ENCODE peak calls at places on chromosomes 2 and 18, in six cellular contexts. D, L, F, T, W and K are unnamed samples.

GRCh38 chr2:48399828-48400552 is 130.0 kb upstream of the STON1 start:
- DNase-seq in D (no peak), L (no peak), F (no peak), T (no peak), W (no peak), K (no peak)

GRCh38 chr18:62389761-62390481 is 64.8 kb downstream of the TNFRSF11A start:
- DNase-seq in D (no peak), L (no peak), F (no peak), T (no peak), W (no peak), K (no peak)

GRCh38 chr2:25337891-25338290 is 3.8 kb downstream of the DNMT3A start:
- DNase-seq in D (no peak), L (no peak), F (no peak), T (no peak), W (no peak), K (no peak)

GRCh38 chr2:6941299-6942046 is 24.3 kb downstream of the RNF144A start:
- DNase-seq in D (no peak), L (no peak), F (no peak), T (no peak), W (no peak), K (no peak)

GRCh38 chr2:128782411-128783192 is 463.9 kb upstream of the HS6ST1 start:
- DNase-seq in D (no peak), L (no peak), F (no peak), T (no peak), W (no peak), K (no peak)

GRCh38 chr18:42038936-42039335 is 83.9 kb downstream of the PIK3C3 start:
- DNase-seq in D (no peak), L (peak), F (no peak), T (no peak), W (no peak), K (no peak)

GRCh38 chr18:70228546-70228945 is 23.1 kb upstream of the RTTN start:
- DNase-seq in D (no peak), L (no peak), F (no peak), T (no peak), W (no peak), K (no peak)

GRCh38 chr2:191649519-191649918 is 28.4 kb upstream of the NABP1 start:
- DNase-seq in D (no peak), L (no peak), F (no peak), T (no peak), W (no peak), K (no peak)

GRCh38 chr2:60385648-60386047 is 167.8 kb downstream of the BCL11A start:
- DNase-seq in D (no peak), L (no peak), F (no peak), T (no peak), W (no peak), K (no peak)

GRCh38 chr18:80166240-80166639 is 57.2 kb downstream of the ADNP2 start:
- DNase-seq in D (no peak), L (no peak), F (no peak), T (no peak), W (no peak), K (no peak)

GRCh38 chr2:26469092-26469710 is 8.7 kb downstream of the OTOF start:
- DNase-seq in D (peak), L (peak), F (peak), T (no peak), W (no peak), K (peak)

GRCh38 chr2:122822319-122822718 is 1066.9 kb downstream of the TSN start:
- DNase-seq in D (no peak), L (no peak), F (no peak), T (no peak), W (no peak), K (no peak)

GRCh38 chr2:128281852-128282245 is 36.8 kb downstream of the HS6ST1 start:
- DNase-seq in D (no peak), L (no peak), F (no peak), T (no peak), W (no peak), K (no peak)

GRCh38 chr2:227310756-227311110 is 14.3 kb upstream of the MFF start:
- DNase-seq in D (no peak), L (no peak), F (no peak), T (no peak), W (no peak), K (no peak)

GRCh38 chr2:37295469-37296073 is 29.1 kb downstream of the PRKD3 start:
- DNase-seq in D (no peak), L (no peak), F (no peak), T (no peak), W (no peak), K (no peak)

GRCh38 chr2:219352448-219353023 is 20.0 kb upstream of the RESP18 start:
- DNase-seq in D (peak), L (peak), F (peak), T (peak), W (peak), K (peak)

GRCh38 chr2:73091164-73091563 is 19.7 kb upstream of the SFXN5 start:
- DNase-seq in D (no peak), L (peak), F (no peak), T (no peak), W (no peak), K (no peak)

GRCh38 chr18:26489191-26489590 is 59.2 kb downstream of the KCTD1 start:
- DNase-seq in D (no peak), L (peak), F (no peak), T (no peak), W (no peak), K (no peak)

GRCh38 chr2:232523682-232524597 is 2.0 kb upstream of the CHRND start:
- DNase-seq in D (no peak), L (peak), F (peak), T (peak), W (no peak), K (peak)

GRCh38 chr18:11887305-11888262 is 20.5 kb downstream of the MPPE1 start:
- DNase-seq in D (no peak), L (no peak), F (no peak), T (no peak), W (no peak), K (no peak)

GRCh38 chr18:47247036-47247832 is 4.2 kb downstream of the SKOR2 start:
- DNase-seq in D (no peak), L (no peak), F (no peak), T (no peak), W (no peak), K (no peak)

GRCh38 chr2:53220969-53221368 is 546.6 kb upstream of the CHAC2 start:
- DNase-seq in D (no peak), L (no peak), F (peak), T (no peak), W (no peak), K (no peak)

GRCh38 chr2:70887550-70888229 is 48.0 kb upstream of the ATP6V1B1 start:
- DNase-seq in D (no peak), L (no peak), F (peak), T (peak), W (no peak), K (no peak)

GRCh38 chr2:240906911-240907590 is 915 bp downstream of the CROCC2 start:
- DNase-seq in D (no peak), L (no peak), F (no peak), T (no peak), W (no peak), K (no peak)

GRCh38 chr2:10265328-10266132 is 37.2 kb upstream of the HPCAL1 start:
- DNase-seq in D (no peak), L (no peak), F (no peak), T (no peak), W (no peak), K (no peak)

GRCh38 chr2:216490061-216490460 is 8.6 kb upstream of the RPL37A start:
- DNase-seq in D (no peak), L (peak), F (peak), T (no peak), W (no peak), K (peak)

GRCh38 chr2:1728821-1729220 is 15.5 kb downstream of the PXDN start:
- DNase-seq in D (no peak), L (peak), F (no peak), T (peak), W (no peak), K (no peak)

GRCh38 chr18:9135081-9135911 is 1.3 kb upstream of the ANKRD12 start:
- DNase-seq in D (no peak), L (no peak), F (no peak), T (no peak), W (no peak), K (no peak)

GRCh38 chr2:172480301-172481218 is 53.2 kb downstream of the ITGA6 start:
- DNase-seq in D (no peak), L (peak), F (peak), T (peak), W (no peak), K (no peak)

GRCh38 chr18:37533647-37534565 is 31.7 kb downstream of the CELF4 start:
- DNase-seq in D (no peak), L (no peak), F (no peak), T (no peak), W (no peak), K (no peak)

GRCh38 chr2:241071677-241072111 is 30.4 kb downstream of the MTERF4 start:
- DNase-seq in D (no peak), L (no peak), F (no peak), T (no peak), W (no peak), K (no peak)

GRCh38 chr2:28688784-28689183 is 62.8 kb upstream of the PPP1CB start:
- DNase-seq in D (no peak), L (no peak), F (peak), T (no peak), W (no peak), K (no peak)

GRCh38 chr2:43007901-43008300 is 215.5 kb upstream of the HAAO start:
- DNase-seq in D (no peak), L (no peak), F (no peak), T (no peak), W (no peak), K (no peak)

GRCh38 chr2:224038049-224038829 is 847 bp downstream of the SERPINE2 start:
- DNase-seq in D (no peak), L (peak), F (peak), T (peak), W (no peak), K (no peak)

GRCh38 chr18:23669202-23669766 is 6.6 kb upstream of the ANKRD29 start:
- DNase-seq in D (no peak), L (no peak), F (no peak), T (no peak), W (no peak), K (no peak)

GRCh38 chr18:31206787-31207381 is 44.2 kb upstream of the DSC1 start:
- DNase-seq in D (no peak), L (peak), F (peak), T (peak), W (no peak), K (no peak)

GRCh38 chr18:35059280-35059927 is 18.2 kb downstream of the MAPRE2 start:
- DNase-seq in D (no peak), L (no peak), F (no peak), T (no peak), W (no peak), K (no peak)

GRCh38 chr18:51751901-51752300 is 554.4 kb upstream of the MEX3C start:
- DNase-seq in D (no peak), L (no peak), F (no peak), T (no peak), W (no peak), K (no peak)

GRCh38 chr18:6437937-6438818 is 23.5 kb upstream of the L3MBTL4 start:
- DNase-seq in D (no peak), L (no peak), F (no peak), T (no peak), W (no peak), K (no peak)